ENCODE peak calls at places on chromosomes 6 and 20, in seven cellular contexts. K, W, G, O, D, P and E are unnamed samples.
A peak's percentile ranks its signal among the peaks of the same experiment; 100 is the strongest.

GRCh38 chr6:27503436-27504030 is 30.6 kb upstream of the ZNF184 start:
- DNase-seq in P (peak; percentile 77), W (peak; percentile 46), O (peak; percentile 79), K (peak; percentile 55), G (no peak), D (peak; percentile 47), E (no peak)

GRCh38 chr6:146892613-146893401 is 294.0 kb downstream of the ADGB start:
- DNase-seq in D (no peak), G (no peak), P (peak; percentile 90), W (no peak), O (peak; percentile 70), K (no peak), E (no peak)

GRCh38 chr6:21586760-21587181 is 6.8 kb upstream of the SOX4 start:
- DNase-seq in O (no peak), K (no peak), W (no peak), P (no peak), D (no peak), G (no peak), E (peak; percentile 9)

GRCh38 chr20:986733-987355 is 15.3 kb downstream of the RSPO4 start:
- DNase-seq in D (no peak), P (peak; percentile 56), G (no peak), K (no peak), W (no peak), O (no peak), E (no peak)

GRCh38 chr6:39913391-39913916 is 20.8 kb downstream of the MOCS1 start:
- DNase-seq in O (no peak), D (no peak), P (no peak), G (no peak), W (no peak), K (no peak), E (no peak)

GRCh38 chr20:53706008-53706481 is 112.4 kb upstream of the ZNF217 start:
- DNase-seq in D (no peak), W (no peak), K (no peak), P (peak; percentile 54), G (no peak), O (no peak), E (no peak)

GRCh38 chr6:89527634-89528033 is 94.7 kb downstream of the ANKRD6 start:
- DNase-seq in P (no peak), D (no peak), O (no peak), W (no peak), G (no peak), K (no peak), E (no peak)

GRCh38 chr6:31614674-31615578 is at the start of gene AIF1:
- DNase-seq in O (no peak), P (no peak), G (no peak), K (no peak), W (no peak), D (no peak), E (no peak)

GRCh38 chr6:6987749-6988148 is 120.0 kb upstream of the RREB1 start:
- DNase-seq in D (no peak), O (no peak), P (no peak), G (no peak), K (no peak), W (no peak), E (no peak)

GRCh38 chr20:3168079-3168828 is 5.1 kb downstream of the LZTS3 start:
- DNase-seq in D (peak; percentile 49), K (no peak), G (no peak), P (no peak), O (no peak), W (no peak), E (no peak)

GRCh38 chr20:17541996-17542395 is 10.8 kb upstream of the BFSP1 start:
- DNase-seq in G (no peak), D (no peak), W (no peak), K (no peak), O (peak; percentile 24), P (peak; percentile 82), E (no peak)

GRCh38 chr20:57953638-57954037 is 243.8 kb upstream of the PMEPA1 start:
- DNase-seq in G (no peak), W (no peak), P (peak; percentile 76), K (no peak), O (no peak), D (no peak), E (no peak)

GRCh38 chr6:132021552-132022375 is 70.6 kb upstream of the CCN2 start:
- DNase-seq in W (no peak), G (no peak), O (no peak), K (no peak), D (no peak), P (peak; percentile 55), E (no peak)

GRCh38 chr6:146526192-146526591 is 17.4 kb upstream of the RAB32 start:
- DNase-seq in G (no peak), D (no peak), W (no peak), K (no peak), P (peak; percentile 22), O (peak; percentile 38), E (no peak)

GRCh38 chr20:12698817-12699216 is 310.0 kb upstream of the SPTLC3 start:
- DNase-seq in P (no peak), D (no peak), O (no peak), W (no peak), K (no peak), G (no peak), E (no peak)

GRCh38 chr6:2931970-2932748 is 29.1 kb upstream of the SERPINB9 start:
- DNase-seq in G (peak; percentile 24), O (peak; percentile 76), K (peak; percentile 71), W (peak; percentile 83), P (peak; percentile 73), D (peak; percentile 79), E (peak; percentile 58)

GRCh38 chr6:39078695-39079094 is 30.1 kb downstream of the GLP1R start:
- DNase-seq in D (no peak), W (no peak), P (no peak), G (no peak), K (no peak), O (no peak), E (no peak)

GRCh38 chr20:44009679-44009992 is 95.0 kb downstream of the TOX2 start:
- DNase-seq in D (no peak), K (no peak), O (no peak), W (no peak), P (no peak), G (no peak), E (no peak)

GRCh38 chr20:8287328-8287727 is 155.3 kb downstream of the PLCB1 start:
- DNase-seq in K (no peak), D (no peak), O (no peak), W (no peak), P (no peak), G (peak; percentile 79), E (no peak)

GRCh38 chr20:19897891-19898290 is 119.3 kb upstream of the NAA20 start:
- DNase-seq in K (no peak), O (no peak), P (peak; percentile 63), W (no peak), D (no peak), G (no peak), E (no peak)

GRCh38 chr6:133957780-133958242 is 4.8 kb downstream of the TBPL1 start:
- DNase-seq in P (no peak), W (no peak), O (no peak), G (no peak), D (no peak), K (no peak), E (no peak)

GRCh38 chr20:57762531-57763234 is 52.9 kb upstream of the PMEPA1 start:
- DNase-seq in P (no peak), G (no peak), W (no peak), O (no peak), K (no peak), D (no peak), E (no peak)

GRCh38 chr6:35181313-35181932 is 32.3 kb upstream of the SCUBE3 start:
- DNase-seq in O (peak; percentile 80), W (peak; percentile 68), K (no peak), G (no peak), P (peak; percentile 94), D (no peak), E (peak; percentile 48)

GRCh38 chr20:1893721-1894470 is 1.3 kb upstream of the SIRPA start:
- DNase-seq in W (peak; percentile 65), D (peak; percentile 73), O (no peak), P (peak; percentile 42), K (no peak), G (no peak), E (no peak)

GRCh38 chr20:23362392-23363256 is 642 bp downstream of the GZF1 start:
- DNase-seq in K (no peak), O (peak; percentile 38), G (no peak), W (peak; percentile 49), D (peak; percentile 51), P (peak; percentile 57), E (no peak)

GRCh38 chr20:39700527-39700926 is 738.4 kb downstream of the DHX35 start:
- DNase-seq in K (no peak), P (no peak), W (no peak), O (no peak), G (no peak), D (no peak), E (no peak)